ENCODE peak calls at places on chromosomes 16 and 17, in ten cellular contexts. Y, G, V, H, B, W, X, K, L and Z are unnamed samples.

GRCh38 chr17:43871947-43872690 is 25.1 kb downstream of the CD300LG start:
- ATAC-seq in V (no peak), G (no peak), B (peak), K (no peak), X (no peak), Y (no peak), L (no peak), H (peak), W (no peak), Z (no peak)

GRCh38 chr17:47188266-47188665 is 829 bp downstream of the CDC27 start:
- ATAC-seq in K (peak), V (no peak), G (no peak), Y (peak), L (no peak), X (no peak), B (peak), H (no peak), W (no peak), Z (peak)

GRCh38 chr17:42843358-42843934 is 934 bp upstream of the AOC2 start:
- ATAC-seq in G (peak), V (peak), X (peak), H (peak), W (no peak), Y (peak), B (peak), K (peak), L (no peak), Z (peak)

GRCh38 chr17:40664582-40665333 is at the start of gene KRT222:
- ATAC-seq in H (no peak), L (no peak), G (no peak), V (no peak), B (no peak), Y (no peak), K (peak), X (no peak), W (no peak), Z (no peak)

GRCh38 chr16:78987676-78988075 is 612.9 kb downstream of the MAF start:
- ATAC-seq in W (no peak), V (no peak), G (no peak), L (no peak), X (peak), K (no peak), H (no peak), Y (no peak), B (no peak), Z (no peak)

GRCh38 chr16:56389554-56389953 is 35.8 kb downstream of the AMFR start:
- ATAC-seq in V (no peak), X (peak), G (no peak), K (no peak), B (no peak), H (peak), Y (no peak), W (no peak), L (no peak), Z (peak)

GRCh38 chr16:57529324-57530103 is 6.9 kb downstream of the CCDC102A start:
- ATAC-seq in V (no peak), K (no peak), H (no peak), X (no peak), Y (no peak), G (peak), W (no peak), B (no peak), L (peak), Z (no peak)

GRCh38 chr17:44757918-44758413 is 822 bp upstream of the ADAM11 start:
- ATAC-seq in H (no peak), V (no peak), X (no peak), Y (no peak), B (no peak), K (no peak), G (no peak), L (no peak), W (no peak), Z (no peak)

GRCh38 chr17:82534401-82534812 is 14.9 kb downstream of the FOXK2 start:
- ATAC-seq in W (no peak), Y (no peak), K (peak), L (no peak), H (no peak), X (peak), V (no peak), B (no peak), G (no peak), Z (no peak)

GRCh38 chr17:66791337-66791736 is 43.6 kb upstream of the CACNG5 start:
- ATAC-seq in V (peak), K (no peak), B (peak), X (no peak), W (no peak), Y (peak), H (peak), G (peak), L (no peak), Z (no peak)

GRCh38 chr17:1227917-1228751 is 42.1 kb upstream of the BHLHA9 start:
- ATAC-seq in X (no peak), K (no peak), B (peak), Y (peak), L (peak), W (peak), H (peak), G (peak), V (peak), Z (peak)

GRCh38 chr16:85718682-85719081 is 29.9 kb upstream of the GINS2 start:
- ATAC-seq in V (no peak), W (no peak), G (no peak), K (peak), X (peak), H (no peak), L (no peak), Y (peak), B (no peak), Z (no peak)

GRCh38 chr16:47643610-47644009 is 182.5 kb downstream of the PHKB start:
- ATAC-seq in L (peak), G (no peak), K (no peak), W (no peak), H (peak), V (peak), X (no peak), B (no peak), Y (no peak), Z (no peak)

GRCh38 chr17:82338858-82339633 is 5.5 kb upstream of the SECTM1 start:
- ATAC-seq in W (no peak), V (no peak), H (peak), L (peak), B (peak), X (peak), Y (peak), G (no peak), K (peak), Z (peak)

GRCh38 chr16:84527486-84528269 is 23.2 kb upstream of the MEAK7 start:
- ATAC-seq in G (no peak), H (peak), Y (peak), B (no peak), W (no peak), L (no peak), X (no peak), K (no peak), V (no peak), Z (no peak)

GRCh38 chr17:8430966-8431365 is 4.7 kb upstream of the NDEL1 start:
- ATAC-seq in L (no peak), H (no peak), B (no peak), Y (no peak), K (no peak), V (no peak), X (peak), G (no peak), W (no peak), Z (no peak)

GRCh38 chr17:59139939-59140338 is 15.0 kb downstream of the SKA2 start:
- ATAC-seq in V (no peak), X (peak), K (peak), L (no peak), W (no peak), G (no peak), H (no peak), B (no peak), Y (no peak), Z (no peak)

GRCh38 chr17:57785032-57785431 is 39.9 kb upstream of the CCDC182 start:
- ATAC-seq in B (no peak), G (no peak), K (no peak), Y (no peak), V (no peak), W (no peak), H (no peak), L (no peak), X (no peak), Z (no peak)

GRCh38 chr16:2422123-2422867 is 7.0 kb upstream of the CCNF start:
- ATAC-seq in X (no peak), V (peak), Y (no peak), B (peak), L (peak), H (no peak), G (no peak), W (no peak), K (no peak), Z (no peak)